ENCODE peak calls at places on chromosomes 5 and 9, in six cellular contexts. K is suprapubic skin, G is A549, Q is GM12878, P is stomach, R is NCI-H1105. W is an unnamed sample.

GRCh38 chr5:78953092-78953800 is 31.9 kb downstream of the ARSB start:
- DNase-seq in G (no peak), R (no peak), Q (no peak), P (no peak), K (no peak), W (no peak)

GRCh38 chr9:114779352-114779845 is 26.4 kb downstream of the TNFSF15 start:
- DNase-seq in Q (no peak), K (no peak), P (peak), G (peak), R (peak), W (no peak)

GRCh38 chr9:114166606-114167572 is 11.6 kb downstream of the COL27A1 start:
- DNase-seq in R (no peak), Q (no peak), P (no peak), G (no peak), K (no peak), W (no peak)

GRCh38 chr5:116446356-116447005 is 128.1 kb downstream of the SEMA6A start:
- DNase-seq in P (no peak), G (no peak), K (no peak), Q (no peak), R (no peak), W (no peak)

GRCh38 chr9:126701820-126702500 is 88.2 kb downstream of the LMX1B start:
- DNase-seq in K (peak), P (no peak), R (no peak), G (no peak), Q (no peak), W (no peak)

GRCh38 chr9:880725-881124 is 39.2 kb downstream of the DMRT1 start:
- DNase-seq in P (no peak), K (no peak), Q (peak), G (no peak), R (no peak), W (no peak)

GRCh38 chr9:133449760-133450159 is 10.0 kb upstream of the CACFD1 start:
- DNase-seq in P (peak), R (no peak), Q (no peak), G (peak), K (no peak), W (no peak)

GRCh38 chr9:37371565-37372464 is 50.7 kb upstream of the GRHPR start:
- DNase-seq in R (no peak), Q (peak), P (no peak), G (no peak), K (no peak), W (no peak)

GRCh38 chr5:79938468-79938867 is 52.6 kb downstream of the MTX3 start:
- DNase-seq in R (no peak), K (no peak), G (no peak), P (no peak), Q (no peak), W (no peak)

GRCh38 chr5:149422429-149423286 is 43.6 kb upstream of the IL17B start:
- DNase-seq in R (no peak), P (no peak), Q (no peak), K (no peak), G (no peak), W (no peak)

GRCh38 chr9:21933865-21934264 is 60.3 kb downstream of the CDKN2A start:
- DNase-seq in Q (no peak), P (no peak), R (no peak), K (no peak), G (no peak), W (no peak)

GRCh38 chr5:131019601-131020315 is 145.3 kb downstream of the HINT1 start:
- DNase-seq in K (no peak), Q (no peak), G (no peak), R (no peak), P (no peak), W (no peak)

GRCh38 chr9:112124156-112124555 is 50.9 kb downstream of the SUSD1 start:
- DNase-seq in Q (no peak), P (peak), K (no peak), G (no peak), R (no peak), W (no peak)

GRCh38 chr5:87243161-87243877 is 24.4 kb upstream of the RASA1 start:
- DNase-seq in R (no peak), G (no peak), K (no peak), P (no peak), Q (no peak), W (no peak)

GRCh38 chr5:38556599-38557308 is at the start of gene LIFR:
- DNase-seq in R (peak), G (peak), K (peak), Q (no peak), P (peak), W (peak)

GRCh38 chr5:77232959-77233358 is 22.5 kb downstream of the PDE8B start:
- DNase-seq in Q (no peak), K (no peak), G (no peak), R (no peak), P (no peak), W (no peak)

GRCh38 chr9:36543916-36544315 is 28.8 kb upstream of the MELK start:
- DNase-seq in R (no peak), G (no peak), P (no peak), Q (no peak), K (no peak), W (no peak)

GRCh38 chr9:3161912-3162311 is 318.0 kb upstream of the PUM3 start:
- DNase-seq in Q (no peak), P (no peak), R (no peak), G (no peak), K (no peak), W (no peak)

GRCh38 chr9:976258-976804 is at the start of gene DMRT3:
- DNase-seq in R (peak), K (no peak), Q (no peak), G (no peak), P (no peak), W (no peak)

GRCh38 chr9:136082496-136083361 is 12.4 kb downstream of the NACC2 start:
- DNase-seq in R (no peak), K (no peak), Q (no peak), G (no peak), P (no peak), W (peak)

GRCh38 chr9:68951879-68952659 is 61.8 kb downstream of the PRKACG start:
- DNase-seq in R (no peak), P (no peak), K (no peak), G (no peak), Q (no peak), W (no peak)

GRCh38 chr9:122080986-122081385 is 12.1 kb downstream of the TTLL11 start:
- DNase-seq in Q (no peak), R (no peak), G (no peak), K (no peak), P (no peak), W (no peak)

GRCh38 chr5:159071382-159071781 is 28.3 kb downstream of the EBF1 start:
- DNase-seq in K (no peak), G (no peak), R (peak), P (no peak), Q (no peak), W (no peak)

GRCh38 chr9:115025721-115026120 is 92.2 kb downstream of the TNC start:
- DNase-seq in Q (no peak), G (no peak), R (no peak), K (no peak), P (no peak), W (no peak)

GRCh38 chr9:112142420-112142819 is 32.7 kb downstream of the SUSD1 start:
- DNase-seq in Q (no peak), P (no peak), G (no peak), R (no peak), K (no peak), W (no peak)

W was measured in HuH-7.5.